ENCODE peak calls at places on chromosome 4, in eight cellular contexts. C is GM13976; P is cardiac muscle cell; B is GM12865; A is Panc1; R is CD4-positive, alpha-beta T cell; J is epithelial cell of proximal tubule; F is ovary. Z is an unnamed sample.

GRCh38 chr4:76640252-76640925 is 205.4 kb downstream of the SHROOM3 start:
- DNase-seq in C (no peak), P (no peak), B (no peak), A (no peak), R (no peak), J (no peak), F (no peak), Z (no peak)

GRCh38 chr4:40718571-40718970 is 31.2 kb upstream of the NSUN7 start:
- DNase-seq in C (no peak), P (no peak), B (peak), A (no peak), R (no peak), J (no peak), F (no peak), Z (no peak)

GRCh38 chr4:174154455-174154854 is 129.0 kb downstream of the FBXO8 start:
- DNase-seq in C (no peak), P (no peak), B (no peak), A (no peak), R (no peak), J (peak), F (peak), Z (no peak)

GRCh38 chr4:74338792-74339333 is 26.1 kb upstream of the EREG start:
- DNase-seq in C (no peak), P (no peak), B (no peak), A (no peak), R (no peak), J (no peak), F (no peak), Z (no peak)

GRCh38 chr4:89136525-89136924 is 25.2 kb downstream of the TIGD2 start:
- DNase-seq in C (no peak), P (no peak), B (no peak), A (no peak), R (no peak), J (no peak), F (no peak), Z (no peak)

GRCh38 chr4:169219440-169219839 is 51.3 kb downstream of the SH3RF1 start:
- DNase-seq in C (no peak), P (no peak), B (no peak), A (no peak), R (no peak), J (no peak), F (no peak), Z (no peak)

GRCh38 chr4:104345598-104346242 is 149.0 kb downstream of the CXXC4 start:
- DNase-seq in C (no peak), P (no peak), B (peak), A (no peak), R (no peak), J (no peak), F (no peak), Z (no peak)

GRCh38 chr4:137640156-137640837 is 108.0 kb upstream of the PCDH18 start:
- DNase-seq in C (peak), P (no peak), B (peak), A (no peak), R (no peak), J (no peak), F (no peak), Z (no peak)

GRCh38 chr4:177124436-177124835 is 185.2 kb upstream of the NEIL3 start:
- DNase-seq in C (no peak), P (no peak), B (no peak), A (no peak), R (no peak), J (no peak), F (no peak), Z (no peak)

GRCh38 chr4:101280866-101281600 is 66.3 kb downstream of the PPP3CA start:
- DNase-seq in C (no peak), P (no peak), B (no peak), A (no peak), R (no peak), J (no peak), F (no peak), Z (no peak)
- TF ChIP-seq CTCF in C (no peak), P (no peak), B (no peak), A (no peak), R (no peak), J (no peak), F (no peak), Z (no peak)

GRCh38 chr4:51842554-51843308 is at the start of gene DCUN1D4:
- DNase-seq in C (peak), P (peak), B (peak), A (peak), R (peak), J (peak), F (peak), Z (peak)
- TF ChIP-seq CTCF in C (peak), P (peak), B (peak), A (no peak), R (peak), J (peak), F (peak), Z (peak)

GRCh38 chr4:115042496-115042895 is 70.9 kb downstream of the NDST4 start:
- DNase-seq in C (no peak), P (peak), B (no peak), A (no peak), R (no peak), J (no peak), F (no peak), Z (no peak)
- TF ChIP-seq CTCF in C (no peak), P (no peak), B (peak), A (no peak), R (no peak), J (peak), F (no peak), Z (peak)

GRCh38 chr4:91092398-91092955 is 965.3 kb downstream of the CCSER1 start:
- DNase-seq in C (no peak), P (no peak), B (no peak), A (no peak), R (no peak), J (no peak), F (no peak), Z (no peak)
- TF ChIP-seq CTCF in C (no peak), P (no peak), B (no peak), A (no peak), R (no peak), J (no peak), F (no peak), Z (no peak)